ENCODE peak calls at places on chromosomes 4 and X, in eight cellular contexts. Y is BE2C, F is heart left ventricle, N is left ventricle myocardium inferior, S is AG10803, I is A549, W is colonic mucosa, R is MM.1S. O is an unnamed sample.

GRCh38 chr4:117284736-117285135 is 199.4 kb upstream of the TRAM1L1 start:
- DNase-seq in Y (no peak), F (no peak), N (no peak), S (no peak), I (no peak), W (no peak), R (no peak), O (no peak)

GRCh38 chr4:189049682-189050081 is 891.0 kb upstream of the FRG1 start:
- DNase-seq in Y (no peak), F (no peak), N (no peak), S (no peak), I (no peak), W (no peak), R (no peak), O (no peak)

GRCh38 chr4:81839347-81840042 is 367.8 kb upstream of the RASGEF1B start:
- DNase-seq in Y (no peak), F (no peak), N (no peak), S (no peak), I (no peak), W (no peak), R (no peak), O (no peak)

GRCh38 chrX:86133761-86134160 is 14.5 kb upstream of the DACH2 start:
- DNase-seq in Y (no peak), F (no peak), N (no peak), S (peak; percentile 12), I (no peak), W (no peak), R (peak; percentile 30), O (no peak)

GRCh38 chrX:10482262-10482661 is 138.1 kb downstream of the MID1 start:
- DNase-seq in Y (peak; percentile 24), F (peak; percentile 65), N (peak; percentile 37), S (no peak), I (no peak), W (no peak), R (peak; percentile 10), O (no peak)

GRCh38 chr4:70613893-70614572 is 14.5 kb upstream of the ENAM start:
- DNase-seq in Y (no peak), F (no peak), N (no peak), S (peak; percentile 18), I (no peak), W (no peak), R (peak; percentile 30), O (no peak)

GRCh38 chr4:7939377-7940108 is at the start of gene AFAP1:
- DNase-seq in Y (peak; percentile 96), F (peak; percentile 93), N (peak; percentile 90), S (peak; percentile 82), I (peak; percentile 81), W (peak; percentile 90), R (no peak), O (peak; percentile 15)

GRCh38 chrX:129626026-129626425 is 28.7 kb downstream of the APLN start:
- DNase-seq in Y (no peak), F (no peak), N (no peak), S (peak; percentile 37), I (no peak), W (no peak), R (no peak), O (no peak)

GRCh38 chr4:53067125-53067802 is 205.1 kb downstream of the RASL11B start:
- DNase-seq in Y (no peak), F (no peak), N (no peak), S (no peak), I (no peak), W (no peak), R (no peak), O (no peak)

GRCh38 chrX:63963382-63963781 is 178.4 kb upstream of the ARHGEF9 start:
- DNase-seq in Y (no peak), F (peak; percentile 8), N (no peak), S (no peak), I (no peak), W (no peak), R (no peak), O (no peak)

GRCh38 chrX:17824980-17825379 is 36.1 kb downstream of the RAI2 start:
- DNase-seq in Y (no peak), F (no peak), N (no peak), S (no peak), I (no peak), W (no peak), R (no peak), O (no peak)

GRCh38 chr4:123616970-123617392 is 220.4 kb downstream of the SPRY1 start:
- DNase-seq in Y (no peak), F (peak; percentile 84), N (peak; percentile 48), S (peak; percentile 61), I (no peak), W (peak; percentile 43), R (no peak), O (no peak)

DNA sequence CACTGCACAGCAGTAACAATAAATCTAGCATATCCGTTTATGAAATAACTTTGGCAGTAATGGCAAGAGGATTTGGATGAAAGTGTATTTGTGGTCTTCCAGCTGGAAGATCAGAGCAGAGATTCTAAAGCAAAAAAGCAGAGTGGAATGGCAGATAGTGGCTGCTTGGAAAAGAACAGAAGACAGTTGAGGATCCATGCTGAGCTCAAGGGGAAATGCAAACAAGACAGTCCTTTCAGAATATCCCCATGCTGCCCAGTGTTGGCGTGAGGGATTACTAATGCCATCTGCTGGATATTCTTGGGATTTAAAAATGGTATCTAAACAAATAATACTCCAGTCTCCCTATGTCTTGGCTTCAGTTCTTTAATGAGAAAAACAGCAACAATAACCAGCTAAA is 629.1 kb upstream of the ATOH1 start:
- DNase-seq in Y (peak; percentile 9), F (no peak), N (no peak), S (peak; percentile 26), I (peak; percentile 15), W (no peak), R (peak; percentile 31), O (no peak)
- TF ChIP-seq CTCF in Y (peak; percentile 65), F (peak; percentile 10), N (peak; percentile 19), S (peak; percentile 52), I (peak; percentile 44), W (no peak), R (peak; percentile 44), O (peak; percentile 67)

DNA sequence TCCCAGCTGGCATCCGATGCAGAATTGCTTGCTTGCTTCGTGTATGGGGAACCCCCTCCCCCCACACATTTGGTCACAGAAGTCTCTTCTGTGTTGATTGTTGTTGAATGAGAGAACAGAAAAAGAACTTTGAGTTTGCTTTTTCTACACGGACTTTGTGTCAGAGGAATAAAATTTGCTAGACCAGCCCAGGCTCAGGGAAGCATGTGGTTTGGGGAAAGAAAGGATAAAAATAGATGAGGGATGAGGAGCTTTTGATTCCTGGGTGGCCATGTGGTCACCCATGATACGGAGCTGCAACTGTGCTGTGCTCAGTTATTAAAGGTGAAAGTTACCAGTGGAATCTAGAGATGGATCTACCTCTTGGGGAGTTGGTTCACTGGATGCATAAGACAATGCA is 34.2 kb upstream of the ESX1 start:
- DNase-seq in Y (no peak), F (no peak), N (no peak), S (no peak), I (no peak), W (no peak), R (no peak), O (no peak)
- H3K4me3 ChIP-seq in Y (no peak overlapping the region), F (no peak overlapping the region), N (no peak overlapping the region), S (no peak overlapping the region), I (no peak overlapping the region), W (no peak overlapping the region), R (no peak overlapping the region), O (no peak overlapping the region)

DNA sequence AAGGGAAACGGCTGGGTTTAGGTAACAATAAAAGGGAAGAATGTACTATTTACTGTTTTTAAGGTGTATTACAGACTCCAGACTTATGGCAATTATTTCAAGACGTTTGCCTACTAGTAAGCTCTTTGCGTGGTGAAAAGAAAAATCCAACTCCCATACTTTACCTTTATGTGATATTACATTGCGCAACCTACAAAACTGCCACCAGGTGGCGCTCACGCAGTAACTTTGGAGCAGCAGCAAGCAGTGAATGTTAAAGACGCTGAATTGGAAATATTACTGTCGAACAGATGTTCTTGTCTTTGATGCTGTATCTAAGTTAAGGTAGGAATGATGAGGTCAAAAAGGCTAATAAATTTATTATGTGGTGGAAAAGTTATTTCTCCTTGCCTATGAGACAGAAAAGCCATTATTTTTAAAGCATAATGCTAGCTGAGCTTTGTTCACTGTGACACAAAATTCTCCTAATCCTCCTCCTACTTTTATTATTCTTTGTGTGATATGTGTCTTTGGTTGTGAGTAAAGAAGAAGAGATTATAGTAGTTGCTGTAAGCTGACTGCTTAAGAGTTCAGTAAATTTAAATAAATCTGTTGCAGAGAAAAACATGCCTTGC is 1099.9 kb upstream of the TENM3 start:
- DNase-seq in Y (peak; percentile 75), F (peak; percentile 47), N (peak; percentile 64), S (peak; percentile 73), I (peak; percentile 10), W (peak; percentile 71), R (peak; percentile 74), O (peak; percentile 19)
- TF ChIP-seq CTCF in Y (peak; percentile 89), F (peak; percentile 85), N (peak; percentile 90), S (peak; percentile 93), I (peak; percentile 80), W (peak; percentile 97), R (peak; percentile 92), O (peak; percentile 90)

DNA sequence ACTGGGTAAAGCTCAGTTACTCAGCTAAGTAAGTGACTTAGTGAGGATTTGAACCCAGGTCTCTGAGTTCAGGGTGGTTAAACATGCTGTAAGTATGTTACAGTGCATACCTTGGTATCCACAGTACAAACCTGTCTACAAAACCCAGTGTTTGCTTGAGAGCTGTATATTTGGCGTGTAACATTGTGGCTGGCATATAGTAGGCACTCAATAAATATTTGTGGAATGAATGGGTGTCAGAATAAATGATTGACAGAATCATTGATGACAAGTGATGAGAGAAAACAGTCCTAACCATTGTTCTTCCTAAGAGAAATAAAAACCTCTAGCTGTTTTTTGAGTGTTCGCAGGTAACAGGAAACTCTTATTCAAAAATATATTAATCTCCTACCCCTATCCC is 79.7 kb upstream of the BCOR start:
- DNase-seq in Y (no peak), F (no peak), N (no peak), S (no peak), I (no peak), W (no peak), R (no peak), O (no peak)
- H3K4me3 ChIP-seq in Y (peak overlapping the region; percentile 59), F (peak overlapping the region; percentile 79), N (peak overlapping the region; percentile 74), S (no peak overlapping the region), I (no peak overlapping the region), W (peak overlapping the region; percentile 36), R (peak overlapping the region; percentile 45), O (no peak overlapping the region)

GRCh38 chrX:24149346-24150050 is at the start of gene ZFX:
- DNase-seq in Y (peak; percentile 72), F (peak; percentile 52), N (peak; percentile 70), S (peak; percentile 70), I (no peak), W (peak; percentile 76), R (peak; percentile 51), O (no peak)
- TF ChIP-seq CTCF in Y (no peak), F (peak; percentile 12), N (peak; percentile 14), S (no peak), I (peak; percentile 14), W (no peak), R (no peak), O (peak; percentile 5)